ENCODE peak calls at places on chromosome 11, in eight cellular contexts. U is fibroblast of pulmonary artery, S is OCI-LY7, H is GM12864, N is adrenal gland, Y is colonic mucosa, G is WTC11, A is neural progenitor cell. M is an unnamed sample.

GRCh38 chr11:46493786-46494185 is 100.0 kb downstream of the AMBRA1 start:
- DNase-seq in G (no peak), U (no peak), A (no peak), Y (no peak), S (no peak), H (no peak), N (no peak), M (no peak)

GRCh38 chr11:110759972-110760381 is 47.7 kb upstream of the ARHGAP20 start:
- DNase-seq in U (peak), A (no peak), N (no peak), S (no peak), H (no peak), Y (peak), G (no peak), M (no peak)

GRCh38 chr11:119860561-119861094 is 131.6 kb upstream of the NECTIN1 start:
- DNase-seq in N (no peak), G (no peak), Y (no peak), S (no peak), H (no peak), A (no peak), U (no peak), M (no peak)

GRCh38 chr11:132980721-132981120 is 551.6 kb downstream of the OPCML start:
- DNase-seq in N (no peak), Y (no peak), U (no peak), G (no peak), A (no peak), H (no peak), S (no peak), M (no peak)

GRCh38 chr11:36449566-36450390 is 60.3 kb downstream of the TRAF6 start:
- DNase-seq in A (no peak), G (no peak), N (no peak), Y (no peak), U (peak), S (peak), H (no peak), M (no peak)

GRCh38 chr11:120467627-120468026 is 43.9 kb upstream of the GRIK4 start:
- DNase-seq in H (no peak), Y (no peak), U (peak), N (no peak), G (no peak), A (no peak), S (no peak), M (no peak)

GRCh38 chr11:12235549-12235944 is 125.2 kb downstream of the MICAL2 start:
- DNase-seq in S (no peak), U (peak), G (no peak), Y (no peak), A (no peak), H (no peak), N (no peak), M (no peak)

GRCh38 chr11:120608760-120609211 is 97.2 kb downstream of the GRIK4 start:
- DNase-seq in Y (peak), U (no peak), H (no peak), N (peak), S (no peak), G (no peak), A (peak), M (peak)

GRCh38 chr11:130785376-130786110 is 130.7 kb downstream of the SNX19 start:
- DNase-seq in H (no peak), Y (no peak), A (peak), N (no peak), U (peak), G (no peak), S (peak), M (no peak)

GRCh38 chr11:69961738-69962137 is 116.4 kb upstream of the ANO1 start:
- DNase-seq in N (no peak), Y (no peak), H (no peak), U (no peak), G (no peak), A (no peak), S (no peak), M (no peak)
- TF ChIP-seq CTCF in N (no peak), Y (no peak), H (no peak), U (no peak), G (no peak), A (no peak), S (no peak), M (no peak)

GRCh38 chr11:129331871-129332274 is 43.8 kb upstream of the BARX2 start:
- DNase-seq in G (peak), H (peak), S (peak), N (peak), A (peak), Y (peak), U (peak), M (peak)

GRCh38 chr11:129333873-129334272 is 41.8 kb upstream of the BARX2 start:
- DNase-seq in H (no peak), U (no peak), G (no peak), Y (no peak), N (no peak), A (no peak), S (no peak), M (no peak)

GRCh38 chr11:129326921-129327320 is 48.7 kb upstream of the BARX2 start:
- DNase-seq in N (no peak), U (no peak), A (no peak), G (no peak), Y (no peak), S (no peak), H (no peak), M (no peak)

DNA sequence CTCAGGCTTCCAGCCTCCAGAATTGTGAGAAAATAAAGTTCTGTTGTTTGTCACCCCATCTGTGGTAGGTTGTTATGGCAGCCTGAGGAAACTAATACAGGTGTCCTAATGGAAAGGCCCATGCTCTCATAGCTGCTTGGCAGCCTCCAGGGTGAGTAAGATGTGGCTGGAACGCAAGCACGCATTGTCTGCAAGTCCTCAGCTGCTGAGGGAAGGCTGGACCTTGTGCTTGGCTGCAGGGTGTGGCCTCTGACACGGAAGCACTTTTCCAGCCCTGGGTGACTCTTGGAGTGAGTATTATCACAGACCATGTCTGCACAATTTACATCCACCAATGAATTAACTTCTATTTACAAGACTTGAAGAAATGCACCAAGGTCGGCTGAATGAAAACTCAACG is 44.4 kb upstream of the BARX2 start:
- DNase-seq in U (peak), S (no peak), A (no peak), Y (peak), G (no peak), H (no peak), N (no peak), M (peak)
- TF ChIP-seq CTCF in U (no peak), S (no peak), A (no peak), Y (no peak), G (no peak), H (no peak), N (no peak), M (no peak)

GRCh38 chr11:131883332-131883731 is 512.9 kb downstream of the NTM start:
- DNase-seq in A (no peak), N (no peak), U (no peak), Y (no peak), G (no peak), S (no peak), H (no peak), M (no peak)
- TF ChIP-seq CTCF in A (peak), N (no peak), U (no peak), Y (no peak), G (peak), S (no peak), H (no peak), M (no peak)

DNA sequence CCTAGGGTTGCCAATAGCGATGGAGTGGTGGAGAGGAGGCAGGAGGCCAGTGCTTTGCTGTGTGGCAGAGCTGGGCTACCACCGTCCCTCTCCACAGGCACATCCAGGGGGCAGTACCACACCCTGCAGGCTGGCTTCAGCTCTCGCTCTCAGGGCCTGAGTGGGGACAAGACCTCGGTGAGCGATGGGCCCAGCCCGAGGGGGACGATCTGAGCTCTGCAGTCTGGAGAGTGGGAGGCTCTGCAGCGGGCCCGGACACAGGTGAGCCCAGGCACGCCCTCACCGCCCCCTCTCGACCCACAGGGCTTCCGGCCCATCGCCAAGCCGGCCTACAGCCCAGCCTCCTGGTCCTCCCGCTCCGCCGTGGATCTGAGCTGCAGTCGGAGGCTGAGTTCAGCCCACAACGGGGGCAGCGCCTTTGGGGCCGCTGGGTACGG is 2.5 kb downstream of the PKP3 start:
- DNase-seq in Y (peak), S (no peak), G (peak), N (no peak), U (peak), H (no peak), A (no peak), M (no peak)
- TF ChIP-seq CTCF in Y (no peak), S (no peak), G (no peak), N (no peak), U (peak), H (peak), A (peak), M (peak)

GRCh38 chr11:98260983-98261382 is 759.8 kb upstream of the CNTN5 start:
- DNase-seq in U (peak), N (no peak), H (no peak), G (no peak), A (no peak), Y (no peak), S (no peak), M (no peak)
- TF ChIP-seq CTCF in U (peak), N (no peak), H (no peak), G (no peak), A (peak), Y (no peak), S (peak), M (no peak)

DNA sequence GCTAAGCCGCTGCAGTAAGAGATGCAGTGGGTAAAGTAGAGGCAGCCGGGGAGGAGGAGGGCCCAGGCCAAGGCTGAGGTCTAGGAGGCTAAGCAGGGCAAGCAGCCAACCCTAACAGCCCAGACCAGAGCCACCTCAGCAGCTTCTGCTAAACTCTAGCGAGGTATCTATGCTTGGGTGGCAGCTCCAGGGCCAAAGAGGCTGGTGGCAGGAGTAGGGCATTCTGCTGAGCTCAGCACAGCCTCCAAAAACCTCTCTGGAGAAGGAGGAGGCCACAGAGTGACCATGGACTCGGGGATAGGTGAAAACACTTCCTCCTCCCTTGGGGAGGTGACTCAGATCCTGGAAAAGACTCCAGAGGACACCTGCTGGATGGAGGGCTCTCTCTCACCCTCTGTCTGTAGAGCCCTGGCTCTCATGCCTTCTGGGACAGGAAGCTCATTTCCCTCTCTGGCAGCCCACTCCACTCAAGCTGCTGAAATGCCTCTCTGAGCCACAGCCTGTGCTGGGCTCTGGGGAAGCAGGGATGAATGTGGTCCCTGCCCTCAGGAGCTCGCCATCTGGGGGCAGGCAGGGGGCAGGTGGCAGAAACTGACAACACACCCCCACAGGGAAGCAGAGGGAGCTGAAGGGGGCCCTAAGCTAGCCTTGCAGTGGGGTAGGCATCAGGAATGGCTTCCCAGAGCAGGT is 16.5 kb upstream of the TPBGL start:
- DNase-seq in S (no peak), Y (no peak), G (no peak), U (no peak), N (no peak), A (no peak), H (no peak), M (no peak)
- TF ChIP-seq CTCF in S (no peak), Y (no peak), G (no peak), U (no peak), N (no peak), A (no peak), H (no peak), M (no peak)

GRCh38 chr11:6301096-6301495 is 19.2 kb downstream of the CAVIN3 start:
- DNase-seq in N (no peak), H (no peak), S (no peak), A (no peak), G (no peak), Y (no peak), U (no peak), M (no peak)

GRCh38 chr11:6300325-6300724 is 20.0 kb downstream of the CAVIN3 start:
- DNase-seq in S (no peak), A (no peak), Y (no peak), U (no peak), N (no peak), G (no peak), H (no peak), M (no peak)

GRCh38 chr11:6303657-6304056 is 16.6 kb downstream of the CAVIN3 start:
- DNase-seq in G (no peak), H (no peak), Y (no peak), U (no peak), N (no peak), A (peak), S (no peak), M (no peak)

GRCh38 chr11:6297831-6298230 is 22.5 kb downstream of the CAVIN3 start:
- DNase-seq in G (no peak), S (peak), Y (no peak), A (no peak), U (no peak), N (no peak), H (no peak), M (no peak)

DNA sequence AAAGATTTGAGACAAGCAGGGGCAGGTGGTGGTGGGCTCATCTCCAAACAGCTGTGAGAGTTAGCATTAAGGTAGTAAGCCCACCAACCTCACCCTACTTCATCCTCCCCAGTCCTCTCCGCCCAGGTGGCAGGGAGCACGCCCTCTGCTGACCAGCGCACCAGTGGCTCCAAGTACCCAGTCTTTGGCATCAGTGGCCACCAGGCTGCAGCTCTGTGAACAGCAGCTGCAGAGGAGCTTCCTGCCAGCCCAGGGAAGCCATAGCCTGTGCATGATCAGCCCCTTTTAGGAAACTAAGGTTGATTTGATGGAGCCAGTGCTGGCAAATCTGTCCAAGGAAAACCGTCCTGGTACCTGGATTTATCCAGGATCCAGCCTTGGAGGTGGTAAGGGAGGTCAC is 21.7 kb downstream of the CAVIN3 start:
- DNase-seq in U (peak), S (peak), N (peak), A (peak), H (no peak), G (peak), Y (peak), M (peak)
- TF ChIP-seq CTCF in U (peak), S (peak), N (peak), A (peak), H (peak), G (peak), Y (peak), M (peak)

GRCh38 chr11:67311556-67312082 is 8.3 kb downstream of the SSH3 start:
- DNase-seq in U (no peak), G (no peak), S (no peak), Y (no peak), H (no peak), N (no peak), A (no peak), M (no peak)
- TF ChIP-seq CTCF in U (no peak), G (no peak), S (no peak), Y (no peak), H (no peak), N (no peak), A (peak), M (no peak)

M was measured in Calu3.